ENCODE peak calls at places on chromosomes 16 and 17, in nine cellular contexts. One of them, this sample, is unnamed.

GRCh38 chr16:82042144-82042543 is 7.1 kb downstream of the HSD17B2 start:
- DNase-seq in type B pancreatic cell: no peak
- DNase-seq in fibroblast of lung: no peak
- DNase-seq in choroid plexus epithelial cell: no peak
- DNase-seq in prostate gland: no peak
- DNase-seq in mammary epithelial cell: no peak
- DNase-seq in heart right ventricle: no peak
- DNase-seq in cardiac muscle cell: no peak
- DNase-seq in ascending aorta: no peak
- DNase-seq in this sample: no peak

GRCh38 chr17:44872131-44872768 is 24.6 kb downstream of the HIGD1B start:
- DNase-seq in type B pancreatic cell: no peak
- DNase-seq in fibroblast of lung: no peak
- DNase-seq in choroid plexus epithelial cell: no peak
- DNase-seq in prostate gland: no peak
- DNase-seq in mammary epithelial cell: no peak
- DNase-seq in heart right ventricle: peak
- DNase-seq in cardiac muscle cell: no peak
- DNase-seq in ascending aorta: peak
- DNase-seq in this sample: no peak

GRCh38 chr16:4521971-4522623 is 16.5 kb downstream of the CDIP1 start:
- DNase-seq in type B pancreatic cell: no peak
- DNase-seq in fibroblast of lung: peak
- DNase-seq in choroid plexus epithelial cell: peak
- DNase-seq in prostate gland: no peak
- DNase-seq in mammary epithelial cell: no peak
- DNase-seq in heart right ventricle: no peak
- DNase-seq in cardiac muscle cell: no peak
- DNase-seq in ascending aorta: no peak
- DNase-seq in this sample: peak

GRCh38 chr17:41555105-41555887 is 16.6 kb downstream of the KRT9 start:
- DNase-seq in type B pancreatic cell: no peak
- DNase-seq in fibroblast of lung: no peak
- DNase-seq in choroid plexus epithelial cell: no peak
- DNase-seq in prostate gland: no peak
- DNase-seq in mammary epithelial cell: no peak
- DNase-seq in heart right ventricle: no peak
- DNase-seq in cardiac muscle cell: no peak
- DNase-seq in ascending aorta: no peak
- DNase-seq in this sample: peak

GRCh38 chr16:65837431-65837986 is 529.0 kb upstream of the CDH5 start:
- DNase-seq in type B pancreatic cell: no peak
- DNase-seq in fibroblast of lung: no peak
- DNase-seq in choroid plexus epithelial cell: no peak
- DNase-seq in prostate gland: no peak
- DNase-seq in mammary epithelial cell: no peak
- DNase-seq in heart right ventricle: no peak
- DNase-seq in cardiac muscle cell: no peak
- DNase-seq in ascending aorta: no peak
- DNase-seq in this sample: peak

GRCh38 chr16:10009691-10010090 is 172.5 kb downstream of the GRIN2A start:
- DNase-seq in type B pancreatic cell: no peak
- DNase-seq in fibroblast of lung: no peak
- DNase-seq in choroid plexus epithelial cell: no peak
- DNase-seq in prostate gland: no peak
- DNase-seq in mammary epithelial cell: no peak
- DNase-seq in heart right ventricle: no peak
- DNase-seq in cardiac muscle cell: no peak
- DNase-seq in ascending aorta: no peak
- DNase-seq in this sample: no peak

GRCh38 chr17:39212200-39212810 is 12.2 kb downstream of the RPL19 start:
- DNase-seq in type B pancreatic cell: no peak
- DNase-seq in fibroblast of lung: no peak
- DNase-seq in choroid plexus epithelial cell: no peak
- DNase-seq in prostate gland: no peak
- DNase-seq in mammary epithelial cell: no peak
- DNase-seq in heart right ventricle: no peak
- DNase-seq in cardiac muscle cell: no peak
- DNase-seq in ascending aorta: no peak
- DNase-seq in this sample: no peak

GRCh38 chr17:83194189-83194565 is 114.8 kb downstream of the METRNL start:
- DNase-seq in type B pancreatic cell: no peak
- DNase-seq in fibroblast of lung: no peak
- DNase-seq in choroid plexus epithelial cell: no peak
- DNase-seq in prostate gland: no peak
- DNase-seq in mammary epithelial cell: no peak
- DNase-seq in heart right ventricle: no peak
- DNase-seq in cardiac muscle cell: no peak
- DNase-seq in ascending aorta: no peak
- DNase-seq in this sample: no peak

GRCh38 chr17:43849116-43849515 is 2.1 kb downstream of the CD300LG start:
- DNase-seq in type B pancreatic cell: no peak
- DNase-seq in fibroblast of lung: no peak
- DNase-seq in choroid plexus epithelial cell: no peak
- DNase-seq in prostate gland: no peak
- DNase-seq in mammary epithelial cell: no peak
- DNase-seq in heart right ventricle: no peak
- DNase-seq in cardiac muscle cell: no peak
- DNase-seq in ascending aorta: no peak
- DNase-seq in this sample: no peak

GRCh38 chr17:43853546-43853945 is 6.6 kb downstream of the CD300LG start:
- DNase-seq in type B pancreatic cell: no peak
- DNase-seq in fibroblast of lung: no peak
- DNase-seq in choroid plexus epithelial cell: no peak
- DNase-seq in prostate gland: no peak
- DNase-seq in mammary epithelial cell: no peak
- DNase-seq in heart right ventricle: no peak
- DNase-seq in cardiac muscle cell: no peak
- DNase-seq in ascending aorta: no peak
- DNase-seq in this sample: no peak

GRCh38 chr17:43852571-43852970 is 5.6 kb downstream of the CD300LG start:
- DNase-seq in type B pancreatic cell: no peak
- DNase-seq in fibroblast of lung: no peak
- DNase-seq in choroid plexus epithelial cell: no peak
- DNase-seq in prostate gland: no peak
- DNase-seq in mammary epithelial cell: no peak
- DNase-seq in heart right ventricle: no peak
- DNase-seq in cardiac muscle cell: no peak
- DNase-seq in ascending aorta: no peak
- DNase-seq in this sample: no peak

GRCh38 chr17:43854498-43854897 is 7.5 kb downstream of the CD300LG start:
- DNase-seq in type B pancreatic cell: no peak
- DNase-seq in fibroblast of lung: no peak
- DNase-seq in choroid plexus epithelial cell: no peak
- DNase-seq in prostate gland: no peak
- DNase-seq in mammary epithelial cell: no peak
- DNase-seq in heart right ventricle: no peak
- DNase-seq in cardiac muscle cell: no peak
- DNase-seq in ascending aorta: no peak
- DNase-seq in this sample: no peak

DNA sequence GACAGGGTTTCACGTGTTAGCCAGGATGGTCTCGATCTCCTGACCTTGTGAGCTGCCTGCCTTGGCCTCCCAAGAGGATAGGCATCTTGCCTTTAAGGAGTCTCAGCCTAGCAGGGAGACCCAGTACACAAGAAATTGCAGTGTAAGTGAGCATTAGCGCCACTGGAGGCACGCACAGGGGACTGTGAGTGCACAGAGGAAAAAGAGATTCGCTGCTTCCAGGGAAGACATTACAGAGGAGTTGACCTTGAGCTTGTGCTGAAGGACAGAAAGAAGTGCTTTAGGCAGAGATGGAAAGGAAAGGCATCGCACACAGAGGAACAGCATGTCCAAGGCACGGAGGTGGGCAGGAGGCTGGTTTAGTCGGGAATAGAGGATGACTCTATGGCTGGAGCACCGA is 4.8 kb downstream of the CD300LG start:
- DNase-seq in type B pancreatic cell: no peak
- DNase-seq in fibroblast of lung: no peak
- DNase-seq in choroid plexus epithelial cell: no peak
- DNase-seq in prostate gland: no peak
- DNase-seq in mammary epithelial cell: no peak
- DNase-seq in heart right ventricle: no peak
- DNase-seq in cardiac muscle cell: no peak
- DNase-seq in ascending aorta: no peak
- DNase-seq in this sample: no peak
- TF ChIP-seq CTCF in type B pancreatic cell: no peak
- TF ChIP-seq CTCF in fibroblast of lung: no peak
- TF ChIP-seq CTCF in choroid plexus epithelial cell: no peak
- TF ChIP-seq CTCF in prostate gland: no peak
- TF ChIP-seq CTCF in mammary epithelial cell: no peak
- TF ChIP-seq CTCF in heart right ventricle: no peak
- TF ChIP-seq CTCF in cardiac muscle cell: no peak
- TF ChIP-seq CTCF in ascending aorta: no peak
- TF ChIP-seq CTCF in this sample: no peak

GRCh38 chr17:82128287-82128686 is 30.3 kb upstream of the FASN start:
- DNase-seq in type B pancreatic cell: no peak
- DNase-seq in fibroblast of lung: no peak
- DNase-seq in choroid plexus epithelial cell: no peak
- DNase-seq in prostate gland: no peak
- DNase-seq in mammary epithelial cell: no peak
- DNase-seq in heart right ventricle: no peak
- DNase-seq in cardiac muscle cell: no peak
- DNase-seq in ascending aorta: no peak
- DNase-seq in this sample: no peak

GRCh38 chr17:82127315-82127595 is 29.2 kb upstream of the FASN start:
- DNase-seq in type B pancreatic cell: no peak
- DNase-seq in fibroblast of lung: no peak
- DNase-seq in choroid plexus epithelial cell: no peak
- DNase-seq in prostate gland: no peak
- DNase-seq in mammary epithelial cell: no peak
- DNase-seq in heart right ventricle: no peak
- DNase-seq in cardiac muscle cell: no peak
- DNase-seq in ascending aorta: no peak
- DNase-seq in this sample: no peak

GRCh38 chr17:82126479-82127314 is 28.7 kb upstream of the FASN start:
- DNase-seq in type B pancreatic cell: no peak
- DNase-seq in fibroblast of lung: no peak
- DNase-seq in choroid plexus epithelial cell: no peak
- DNase-seq in prostate gland: no peak
- DNase-seq in mammary epithelial cell: no peak
- DNase-seq in heart right ventricle: no peak
- DNase-seq in cardiac muscle cell: no peak
- DNase-seq in ascending aorta: no peak
- DNase-seq in this sample: no peak

GRCh38 chr17:82127704-82128103 is 29.7 kb upstream of the FASN start:
- DNase-seq in type B pancreatic cell: no peak
- DNase-seq in fibroblast of lung: no peak
- DNase-seq in choroid plexus epithelial cell: no peak
- DNase-seq in prostate gland: no peak
- DNase-seq in mammary epithelial cell: no peak
- DNase-seq in heart right ventricle: no peak
- DNase-seq in cardiac muscle cell: no peak
- DNase-seq in ascending aorta: no peak
- DNase-seq in this sample: no peak

DNA sequence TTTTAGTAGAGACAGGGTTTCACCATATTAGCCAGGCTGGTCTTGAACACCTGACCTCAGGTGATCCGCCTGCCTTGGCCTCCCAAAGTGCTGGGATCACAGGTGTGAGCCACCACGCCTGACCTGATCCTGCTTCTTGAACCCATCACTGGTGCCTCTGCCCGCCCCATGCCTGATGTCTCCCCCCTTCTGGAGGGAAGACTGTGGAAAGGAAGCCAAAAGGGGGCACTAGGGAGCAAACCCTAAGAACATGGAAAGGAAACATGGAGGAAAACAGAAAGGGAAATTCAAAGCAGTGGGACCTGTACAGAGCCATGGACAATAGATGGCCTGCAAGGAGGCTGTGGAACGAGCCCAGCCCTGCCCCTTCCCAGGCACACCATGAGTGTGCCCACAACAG is 31.1 kb upstream of the FASN start:
- DNase-seq in type B pancreatic cell: no peak
- DNase-seq in fibroblast of lung: no peak
- DNase-seq in choroid plexus epithelial cell: no peak
- DNase-seq in prostate gland: no peak
- DNase-seq in mammary epithelial cell: no peak
- DNase-seq in heart right ventricle: no peak
- DNase-seq in cardiac muscle cell: no peak
- DNase-seq in ascending aorta: no peak
- DNase-seq in this sample: no peak
- TF ChIP-seq CTCF in type B pancreatic cell: peak
- TF ChIP-seq CTCF in fibroblast of lung: no peak
- TF ChIP-seq CTCF in choroid plexus epithelial cell: peak
- TF ChIP-seq CTCF in prostate gland: no peak
- TF ChIP-seq CTCF in mammary epithelial cell: no peak
- TF ChIP-seq CTCF in heart right ventricle: no peak
- TF ChIP-seq CTCF in cardiac muscle cell: peak
- TF ChIP-seq CTCF in ascending aorta: no peak
- TF ChIP-seq CTCF in this sample: peak

GRCh38 chr17:62793919-62794665 is 14.0 kb downstream of the MARCHF10 start:
- DNase-seq in type B pancreatic cell: no peak
- DNase-seq in fibroblast of lung: no peak
- DNase-seq in choroid plexus epithelial cell: no peak
- DNase-seq in prostate gland: no peak
- DNase-seq in mammary epithelial cell: no peak
- DNase-seq in heart right ventricle: no peak
- DNase-seq in cardiac muscle cell: no peak
- DNase-seq in ascending aorta: peak
- DNase-seq in this sample: no peak
- TF ChIP-seq CTCF in type B pancreatic cell: no peak
- TF ChIP-seq CTCF in fibroblast of lung: no peak
- TF ChIP-seq CTCF in choroid plexus epithelial cell: no peak
- TF ChIP-seq CTCF in prostate gland: no peak
- TF ChIP-seq CTCF in mammary epithelial cell: no peak
- TF ChIP-seq CTCF in heart right ventricle: no peak
- TF ChIP-seq CTCF in cardiac muscle cell: no peak
- TF ChIP-seq CTCF in ascending aorta: no peak
- TF ChIP-seq CTCF in this sample: no peak

GRCh38 chr17:2030779-2031163 is 818 bp downstream of the DPH1 start:
- DNase-seq in type B pancreatic cell: no peak
- DNase-seq in fibroblast of lung: no peak
- DNase-seq in choroid plexus epithelial cell: no peak
- DNase-seq in prostate gland: no peak
- DNase-seq in mammary epithelial cell: no peak
- DNase-seq in heart right ventricle: peak
- DNase-seq in cardiac muscle cell: no peak
- DNase-seq in ascending aorta: peak
- DNase-seq in this sample: no peak

GRCh38 chr17:2029911-2030778 is at the start of gene DPH1:
- DNase-seq in type B pancreatic cell: peak
- DNase-seq in fibroblast of lung: peak
- DNase-seq in choroid plexus epithelial cell: peak
- DNase-seq in prostate gland: peak
- DNase-seq in mammary epithelial cell: peak
- DNase-seq in heart right ventricle: peak
- DNase-seq in cardiac muscle cell: peak
- DNase-seq in ascending aorta: peak
- DNase-seq in this sample: peak

GRCh38 chr17:2027528-2028233 is 2.3 kb upstream of the DPH1 start:
- DNase-seq in type B pancreatic cell: no peak
- DNase-seq in fibroblast of lung: no peak
- DNase-seq in choroid plexus epithelial cell: no peak
- DNase-seq in prostate gland: no peak
- DNase-seq in mammary epithelial cell: no peak
- DNase-seq in heart right ventricle: no peak
- DNase-seq in cardiac muscle cell: no peak
- DNase-seq in ascending aorta: no peak
- DNase-seq in this sample: no peak

GRCh38 chr17:2028234-2028614 is 1.7 kb upstream of the DPH1 start:
- DNase-seq in type B pancreatic cell: no peak
- DNase-seq in fibroblast of lung: no peak
- DNase-seq in choroid plexus epithelial cell: no peak
- DNase-seq in prostate gland: no peak
- DNase-seq in mammary epithelial cell: no peak
- DNase-seq in heart right ventricle: no peak
- DNase-seq in cardiac muscle cell: no peak
- DNase-seq in ascending aorta: no peak
- DNase-seq in this sample: no peak

DNA sequence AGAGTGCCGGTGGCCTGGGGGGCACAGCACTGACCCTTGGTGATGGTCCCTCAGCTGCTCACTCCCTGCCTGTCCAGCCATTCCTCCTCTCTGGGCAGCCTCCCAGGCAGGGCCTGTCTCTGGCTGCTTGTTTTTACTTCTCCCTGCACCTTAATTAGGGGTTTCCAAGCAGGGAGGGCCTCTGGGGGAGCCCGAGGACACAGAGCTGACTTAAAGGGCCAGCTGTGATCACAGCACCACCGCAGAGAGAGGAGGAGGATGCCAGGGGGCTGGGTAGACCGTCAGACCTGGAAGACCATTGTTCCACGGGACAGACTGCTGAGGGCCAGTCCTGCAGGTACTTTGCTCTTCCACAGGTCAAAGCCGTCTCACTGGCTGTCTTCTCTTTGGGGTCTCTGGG is 1.2 kb upstream of the DPH1 start:
- DNase-seq in type B pancreatic cell: no peak
- DNase-seq in fibroblast of lung: no peak
- DNase-seq in choroid plexus epithelial cell: no peak
- DNase-seq in prostate gland: no peak
- DNase-seq in mammary epithelial cell: no peak
- DNase-seq in heart right ventricle: no peak
- DNase-seq in cardiac muscle cell: no peak
- DNase-seq in ascending aorta: no peak
- DNase-seq in this sample: no peak
- TF ChIP-seq CTCF in type B pancreatic cell: no peak
- TF ChIP-seq CTCF in fibroblast of lung: no peak
- TF ChIP-seq CTCF in choroid plexus epithelial cell: peak
- TF ChIP-seq CTCF in prostate gland: no peak
- TF ChIP-seq CTCF in mammary epithelial cell: no peak
- TF ChIP-seq CTCF in heart right ventricle: no peak
- TF ChIP-seq CTCF in cardiac muscle cell: no peak
- TF ChIP-seq CTCF in ascending aorta: no peak
- TF ChIP-seq CTCF in this sample: no peak

This sample was measured in fibroblast of villous mesenchyme.